ENCODE peak calls at places on chromosomes 16 and 17, in ten cellular contexts. M is HT-29; K is EL; H is HS-27A; T is activated T-cell treated with anti-CD3 and anti-CD28 coated beads for 24 hours; D is AG10803; Z is HuH-7.5; B is LoVo; J is H54; C is naive thymus-derived CD8-positive, alpha-beta T cell. U is an unnamed sample.
A peak's percentile ranks its signal among the peaks of the same experiment; 100 is the strongest.

GRCh38 chr16:66975302-66975893 is 13.0 kb upstream of the CES4A start:
- DNase-seq in J (no peak), H (no peak), D (no peak), B (no peak), M (no peak), Z (no peak), K (no peak), C (no peak), T (no peak), U (no peak)

GRCh38 chr16:85419503-85420408 is 193.4 kb upstream of the GSE1 start:
- DNase-seq in C (no peak), T (no peak), K (no peak), Z (no peak), J (no peak), B (no peak), H (no peak), D (no peak), M (no peak), U (no peak)

GRCh38 chr16:13780841-13781553 is 139.0 kb upstream of the ERCC4 start:
- DNase-seq in C (no peak), M (no peak), B (no peak), K (no peak), H (no peak), D (no peak), J (no peak), Z (no peak), T (no peak), U (no peak)

GRCh38 chr17:27609606-27610303 is 21.2 kb upstream of the LGALS9 start:
- DNase-seq in C (no peak), K (peak; percentile 45), D (peak; percentile 36), Z (peak; percentile 67), T (no peak), B (no peak), J (peak; percentile 42), M (peak; percentile 62), H (no peak), U (peak; percentile 14)

GRCh38 chr17:28524476-28525415 is 18.6 kb downstream of the FOXN1 start:
- DNase-seq in Z (peak; percentile 94), T (no peak), J (peak; percentile 65), D (peak; percentile 39), H (peak; percentile 34), B (peak; percentile 73), C (no peak), M (peak; percentile 63), K (peak; percentile 73), U (no peak)

GRCh38 chr16:30076276-30076791 is 540 bp downstream of the PPP4C start:
- DNase-seq in T (no peak), K (no peak), M (no peak), Z (no peak), B (no peak), C (no peak), J (no peak), D (no peak), H (no peak), U (peak; percentile 50)

GRCh38 chr16:2147981-2148671 is at the start of gene RAB26:
- DNase-seq in Z (peak; percentile 93), C (peak; percentile 63), T (no peak), J (peak; percentile 96), D (no peak), H (no peak), M (peak; percentile 94), B (peak; percentile 62), K (peak; percentile 59), U (peak; percentile 47)

GRCh38 chr17:79051306-79051705 is 23.3 kb upstream of the ENGASE start:
- DNase-seq in T (no peak), J (no peak), D (no peak), C (no peak), H (no peak), Z (no peak), B (no peak), K (no peak), M (no peak), U (no peak)

GRCh38 chr17:28328325-28328724 is 6.9 kb downstream of the IFT20 start:
- DNase-seq in D (no peak), B (no peak), Z (no peak), T (no peak), H (no peak), M (no peak), C (no peak), K (peak; percentile 39), J (no peak), U (no peak)